ENCODE peak calls at places on chromosomes 12 and 14, in four cellular contexts. V is T-helper 9 cell, U is glutamatergic neuron, Z is MG63. S is an unnamed sample.

GRCh38 chr12:6635856-6636521 is at the start of gene LPAR5:
- DNase-seq in V (no peak), U (no peak), Z (peak; percentile 85), S (peak; percentile 85)

GRCh38 chr12:98317939-98318899 is 197.2 kb upstream of the TMPO start:
- DNase-seq in V (no peak), U (no peak), Z (no peak), S (no peak)

GRCh38 chr14:72607386-72608125 is 286.3 kb downstream of the DPF3 start:
- DNase-seq in V (no peak), U (no peak), Z (no peak), S (peak; percentile 29)

GRCh38 chr14:51539571-51540037 is 112.1 kb upstream of the FRMD6 start:
- DNase-seq in V (no peak), U (no peak), Z (peak; percentile 49), S (no peak)

GRCh38 chr14:61147898-61148549 is 133.1 kb downstream of the TMEM30B start:
- DNase-seq in V (no peak), U (no peak), Z (no peak), S (no peak)

GRCh38 chr12:51678086-51678724 is 87.2 kb downstream of the SCN8A start:
- DNase-seq in V (no peak), U (peak; percentile 54), Z (peak; percentile 12), S (no peak)

GRCh38 chr12:52903855-52904508 is 894 bp downstream of the KRT8 start:
- DNase-seq in V (no peak), U (peak; percentile 67), Z (peak; percentile 34), S (peak; percentile 67)

GRCh38 chr14:61537567-61538463 is 157.5 kb upstream of the HIF1A start:
- DNase-seq in V (no peak), U (no peak), Z (peak; percentile 52), S (no peak)

GRCh38 chr12:62893276-62893675 is 41.7 kb downstream of the PPM1H start:
- DNase-seq in V (no peak), U (no peak), Z (no peak), S (no peak)

GRCh38 chr12:32891956-32892355 is 4.6 kb downstream of the PKP2 start:
- DNase-seq in V (no peak), U (no peak), Z (peak; percentile 29), S (no peak)

GRCh38 chr12:93911436-93911835 is 234.3 kb downstream of the CRADD start:
- DNase-seq in V (no peak), U (no peak), Z (no peak), S (no peak)

GRCh38 chr12:57864811-57865751 is 18.6 kb upstream of the CTDSP2 start:
- DNase-seq in V (peak; percentile 26), U (peak; percentile 54), Z (peak; percentile 86), S (peak; percentile 81)

GRCh38 chr12:126069549-126070165 is 1004.4 kb downstream of the AACS start:
- DNase-seq in V (peak; percentile 15), U (peak; percentile 69), Z (peak; percentile 38), S (no peak)

GRCh38 chr14:91113829-91114078 is at the start of gene DGLUCY:
- DNase-seq in V (no peak), U (peak; percentile 74), Z (peak; percentile 78), S (no peak)

GRCh38 chr12:26678697-26679660 is 154.0 kb downstream of the ITPR2 start:
- DNase-seq in V (no peak), U (no peak), Z (peak; percentile 38), S (no peak)

GRCh38 chr14:97379091-97379531 is 581.9 kb downstream of the VRK1 start:
- DNase-seq in V (no peak), U (no peak), Z (no peak), S (no peak)

GRCh38 chr14:56552615-56553014 is 27.0 kb upstream of the TMEM260 start:
- DNase-seq in V (no peak), U (no peak), Z (no peak), S (no peak)

GRCh38 chr14:74251546-74252030 is 12.3 kb downstream of the VSX2 start:
- DNase-seq in V (peak; percentile 55), U (peak; percentile 76), Z (peak; percentile 62), S (peak; percentile 80)

GRCh38 chr12:71046215-71046614 is 111.6 kb downstream of the TSPAN8 start:
- DNase-seq in V (no peak), U (no peak), Z (no peak), S (no peak)

GRCh38 chr14:92437309-92437708 is 76.3 kb upstream of the RIN3 start:
- DNase-seq in V (no peak), U (no peak), Z (no peak), S (no peak)

GRCh38 chr12:67911293-67911637 is 78.0 kb upstream of the IFNG-AS1 start:
- DNase-seq in V (no peak), U (no peak), Z (no peak), S (no peak)

GRCh38 chr12:123237646-123238329 is 4.6 kb downstream of the MTRFR start:
- DNase-seq in V (peak; percentile 72), U (peak; percentile 75), Z (peak; percentile 58), S (peak; percentile 75)

GRCh38 chr12:53048033-53048779 is 1.7 kb upstream of the TNS2 start:
- DNase-seq in V (no peak), U (peak; percentile 41), Z (peak; percentile 70), S (peak; percentile 80)

GRCh38 chr14:105314287-105315185 is at the start of gene PACS2:
- DNase-seq in V (peak; percentile 67), U (peak; percentile 78), Z (peak; percentile 62), S (no peak)

GRCh38 chr12:13342971-13343370 is 146.4 kb downstream of the EMP1 start:
- DNase-seq in V (no peak), U (no peak), Z (no peak), S (no peak)

S was measured in ureter.